ENCODE peak calls at places on chromosomes 13 and 19, in six cellular contexts. D, B, J, Y, P and A are unnamed samples.

GRCh38 chr13:70792121-70792520 is 683.9 kb upstream of the KLHL1 start:
- DNase-seq in D (peak; percentile 8), B (peak; percentile 5), J (no peak), Y (peak; percentile 27), P (no peak), A (no peak)

GRCh38 chr13:111436446-111436845 is 116.0 kb downstream of the TEX29 start:
- DNase-seq in D (no peak), B (no peak), J (no peak), Y (no peak), P (no peak), A (no peak)

GRCh38 chr13:40126301-40127085 is 471.0 kb downstream of the COG6 start:
- DNase-seq in D (no peak), B (no peak), J (no peak), Y (no peak), P (no peak), A (peak; percentile 76)

GRCh38 chr19:53772943-53773342 is 51.2 kb downstream of the NLRP12 start:
- DNase-seq in D (peak; percentile 87), B (peak; percentile 81), J (peak; percentile 61), Y (peak; percentile 95), P (peak; percentile 55), A (peak; percentile 38)

GRCh38 chr19:49339364-49340068 is 4.3 kb downstream of the CD37 start:
- DNase-seq in D (peak; percentile 93), B (peak; percentile 97), J (peak; percentile 86), Y (peak; percentile 97), P (peak; percentile 90), A (no peak)

GRCh38 chr13:60019119-60019993 is 144.4 kb downstream of the DIAPH3 start:
- DNase-seq in D (no peak), B (no peak), J (no peak), Y (peak; percentile 16), P (no peak), A (peak; percentile 53)

GRCh38 chr13:32211788-32212187 is 103.4 kb downstream of the ZAR1L start:
- DNase-seq in D (no peak), B (no peak), J (peak; percentile 85), Y (no peak), P (no peak), A (no peak)

GRCh38 chr13:89214115-89214514 is 1542.9 kb downstream of the SLITRK5 start:
- DNase-seq in D (no peak), B (no peak), J (no peak), Y (no peak), P (no peak), A (no peak)

GRCh38 chr13:23735329-23735728 is 153.9 kb downstream of the MIPEP start:
- DNase-seq in D (no peak), B (no peak), J (no peak), Y (no peak), P (no peak), A (no peak)

GRCh38 chr13:67277581-67277980 is 47.4 kb upstream of the PCDH9 start:
- DNase-seq in D (peak; percentile 10), B (no peak), J (no peak), Y (no peak), P (no peak), A (no peak)

GRCh38 chr13:110415669-110416068 is 108.6 kb downstream of the COL4A2 start:
- DNase-seq in D (peak; percentile 38), B (no peak), J (peak; percentile 49), Y (peak; percentile 58), P (no peak), A (no peak)

GRCh38 chr13:111623743-111624505 is 303.5 kb downstream of the TEX29 start:
- DNase-seq in D (no peak), B (no peak), J (no peak), Y (no peak), P (no peak), A (no peak)

GRCh38 chr19:16327911-16328823 is 3.5 kb downstream of the KLF2 start:
- DNase-seq in D (no peak), B (no peak), J (peak; percentile 93), Y (no peak), P (no peak), A (no peak)

GRCh38 chr19:55597493-55597892 is 1.8 kb downstream of the FIZ1 start:
- DNase-seq in D (no peak), B (no peak), J (no peak), Y (no peak), P (peak; percentile 6), A (no peak)

GRCh38 chr13:97491452-97491851 is 57.5 kb downstream of the RAP2A start:
- DNase-seq in D (no peak), B (no peak), J (no peak), Y (no peak), P (no peak), A (no peak)

GRCh38 chr19:3324405-3324856 is 42.0 kb upstream of the NFIC start:
- DNase-seq in D (peak; percentile 51), B (peak; percentile 36), J (no peak), Y (peak; percentile 62), P (peak; percentile 74), A (peak; percentile 44)

GRCh38 chr13:103605546-103606326 is 539.5 kb upstream of the SLC10A2 start:
- DNase-seq in D (no peak), B (no peak), J (no peak), Y (no peak), P (no peak), A (no peak)

GRCh38 chr19:47226426-47227346 is 4.3 kb downstream of the BBC3 start:
- DNase-seq in D (peak; percentile 28), B (peak; percentile 66), J (peak; percentile 89), Y (peak; percentile 61), P (peak; percentile 60), A (peak; percentile 94)
- H3F3A ChIP-seq in D (no peaks in the 10 kb centered on the region), B (peaks cover 52% of the 10 kb centered on the region), J (peaks cover 23% of the 10 kb centered on the region), Y (peaks cover 22% of the 10 kb centered on the region), P (peaks cover 34% of the 10 kb centered on the region), A (peaks cover 39% of the 10 kb centered on the region)

DNA sequence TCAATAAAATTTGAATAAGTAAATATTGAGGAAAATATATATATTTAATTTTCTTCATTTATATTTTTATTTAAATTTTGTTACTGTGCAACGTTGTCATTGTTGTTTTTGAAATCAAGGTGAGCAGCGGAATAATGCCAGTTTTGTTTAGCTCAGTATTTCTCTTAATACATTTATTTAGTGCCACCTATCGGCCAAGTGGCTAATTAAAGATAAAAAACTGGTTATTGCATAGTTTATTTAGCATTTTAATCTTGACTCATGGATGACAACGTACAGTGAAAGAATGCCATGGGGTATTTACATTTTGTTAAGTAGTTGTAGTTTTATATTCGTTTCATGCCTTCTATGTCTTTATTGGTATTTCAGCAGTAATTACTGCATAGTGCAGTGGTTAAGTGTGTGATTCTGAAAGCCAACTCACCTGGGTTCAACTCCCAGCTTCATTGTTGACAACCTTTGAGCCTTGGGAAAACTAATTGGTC is 265.9 kb downstream of the MYO16 start:
- DNase-seq in D (peak; percentile 88), B (peak; percentile 57), J (peak; percentile 68), Y (peak; percentile 69), P (peak; percentile 38), A (peak; percentile 68)
- TF ChIP-seq EZH2phosphoT487 in D (no peak), B (no peak), J (no peak), Y (no peak), P (no peak), A (no peak)

GRCh38 chr19:6233827-6234511 is 45.8 kb downstream of the MLLT1 start:
- DNase-seq in D (no peak), B (no peak), J (no peak), Y (no peak), P (peak; percentile 68), A (no peak)
- H3K4me1 ChIP-seq in D (peaks cover 36% of the 10 kb centered on the region), B (peaks cover 15% of the 10 kb centered on the region), J (peaks cover 48% of the 10 kb centered on the region), Y (no peaks in the 10 kb centered on the region), P (peaks cover 8% of the 10 kb centered on the region), A (no peaks in the 10 kb centered on the region)

DNA sequence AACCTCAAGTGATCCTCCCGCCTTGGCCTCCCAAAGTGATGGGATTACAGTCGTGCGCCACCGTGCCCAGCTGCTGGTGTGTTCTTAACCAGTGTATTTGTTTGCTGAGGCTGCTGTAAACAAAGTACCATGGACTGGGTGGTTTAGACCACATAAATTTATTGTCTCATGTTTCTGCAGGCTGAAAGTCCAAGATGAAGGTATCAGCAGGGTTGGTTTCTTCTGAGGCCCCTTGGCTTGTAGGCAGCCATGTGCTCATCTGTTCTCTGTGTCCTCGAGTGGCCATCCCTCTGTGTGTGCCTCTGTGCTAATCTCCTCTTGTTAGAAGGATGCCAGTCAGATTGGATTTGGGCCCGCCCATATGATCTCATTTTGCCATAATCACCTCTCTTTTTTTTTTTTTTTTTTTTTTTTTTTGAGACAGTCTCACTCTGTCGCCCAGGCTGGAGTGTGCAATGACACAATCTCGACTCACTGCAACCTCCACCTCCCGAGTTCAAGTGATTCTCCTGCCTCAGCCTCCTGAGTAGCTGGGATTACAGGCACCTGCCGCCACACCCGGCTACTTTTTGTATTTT is 31.8 kb downstream of the PEX11G start:
- DNase-seq in D (peak; percentile 55), B (no peak), J (peak; percentile 24), Y (no peak), P (no peak), A (no peak)
- H3F3A ChIP-seq in D (no peaks in the 10 kb centered on the region), B (no peaks in the 10 kb centered on the region), J (no peaks in the 10 kb centered on the region), Y (peaks cover 4% of the 10 kb centered on the region), P (no peaks in the 10 kb centered on the region), A (no peaks in the 10 kb centered on the region)

GRCh38 chr19:6126335-6126974 is 9.0 kb upstream of the ACSBG2 start:
- DNase-seq in D (peak; percentile 94), B (peak; percentile 55), J (peak; percentile 70), Y (peak; percentile 76), P (peak; percentile 55), A (peak; percentile 65)

GRCh38 chr19:6127716-6128335 is 7.6 kb upstream of the ACSBG2 start:
- DNase-seq in D (no peak), B (no peak), J (peak; percentile 57), Y (no peak), P (no peak), A (no peak)

GRCh38 chr19:6125571-6125989 is 9.9 kb upstream of the ACSBG2 start:
- DNase-seq in D (peak; percentile 95), B (peak; percentile 73), J (peak; percentile 89), Y (peak; percentile 90), P (peak; percentile 66), A (peak; percentile 81)
- TF ChIP-seq EZH2phosphoT487 in D (no peak), B (no peak), J (no peak), Y (no peak), P (no peak), A (no peak)

GRCh38 chr13:33611016-33611805 is 206.7 kb upstream of the RFC3 start:
- DNase-seq in D (no peak), B (peak; percentile 81), J (no peak), Y (peak; percentile 45), P (no peak), A (no peak)
- H3K4me1 ChIP-seq in D (no peaks in the 10 kb centered on the region), B (peaks cover 53% of the 10 kb centered on the region), J (no peaks in the 10 kb centered on the region), Y (peaks cover 5% of the 10 kb centered on the region), P (no peaks in the 10 kb centered on the region), A (no peaks in the 10 kb centered on the region)

GRCh38 chr13:26699197-26699490 is 61.4 kb downstream of the GPR12 start:
- DNase-seq in D (no peak), B (no peak), J (no peak), Y (no peak), P (no peak), A (no peak)
- H3F3A ChIP-seq in D (no peaks in the 10 kb centered on the region), B (peaks cover 5% of the 10 kb centered on the region), J (no peaks in the 10 kb centered on the region), Y (no peaks in the 10 kb centered on the region), P (no peaks in the 10 kb centered on the region), A (no peaks in the 10 kb centered on the region)